ENCODE peak calls at places on chromosomes 7 and 10, in four cellular contexts. L is hepatocyte; R is endothelial cell; I is CD4-positive, alpha-beta T cell. C is an unnamed sample.

GRCh38 chr7:19830604-19831003 is 57.2 kb upstream of the TMEM196 start:
- DNase-seq in L (no peak), R (no peak), I (no peak), C (no peak)

GRCh38 chr7:10756981-10757380 is 216.7 kb upstream of the PHF14 start:
- DNase-seq in L (no peak), R (no peak), I (no peak), C (no peak)

GRCh38 chr10:106648534-106649481 is 515.7 kb downstream of the SORCS1 start:
- DNase-seq in L (no peak), R (no peak), I (no peak), C (no peak)

GRCh38 chr10:17923728-17924127 is 28.0 kb upstream of the SLC39A12 start:
- DNase-seq in L (peak; percentile 12), R (no peak), I (no peak), C (peak; percentile 69)

GRCh38 chr7:100126931-100127865 is at the start of gene MBLAC1:
- DNase-seq in L (peak; percentile 96), R (peak; percentile 83), I (peak; percentile 89), C (peak; percentile 89)

GRCh38 chr7:39413866-39414668 is 152.1 kb upstream of the YAE1 start:
- DNase-seq in L (peak; percentile 72), R (peak; percentile 61), I (peak; percentile 22), C (peak; percentile 7)

GRCh38 chr10:98338318-98338717 is 70.3 kb upstream of the LOXL4 start:
- DNase-seq in L (no peak), R (no peak), I (no peak), C (no peak)

GRCh38 chr7:155804897-155805825 is 7.1 kb downstream of the SHH start:
- DNase-seq in L (peak; percentile 81), R (peak; percentile 94), I (peak; percentile 26), C (peak; percentile 26)

GRCh38 chr10:34838366-34838900 is 23.3 kb upstream of the PARD3 start:
- DNase-seq in L (no peak), R (no peak), I (no peak), C (no peak)

GRCh38 chr7:158831738-158832091 is 2.4 kb upstream of the ESYT2 start:
- DNase-seq in L (no peak), R (no peak), I (no peak), C (no peak)

GRCh38 chr7:105035349-105035748 is 21.3 kb downstream of the KMT2E start:
- DNase-seq in L (no peak), R (no peak), I (no peak), C (no peak)

GRCh38 chr7:158933468-158934139 is 77.2 kb downstream of the DYNC2I1 start:
- DNase-seq in L (no peak), R (no peak), I (no peak), C (no peak)

GRCh38 chr10:128173383-128173782 is 47.2 kb upstream of the MKI67 start:
- DNase-seq in L (no peak), R (no peak), I (no peak), C (no peak)

GRCh38 chr10:104209575-104210198 is 22.5 kb downstream of the CFAP43 start:
- DNase-seq in L (peak; percentile 64), R (peak; percentile 51), I (peak; percentile 26), C (no peak)

GRCh38 chr7:155722936-155723335 is 78.5 kb downstream of the RBM33 start:
- DNase-seq in L (no peak), R (no peak), I (no peak), C (no peak)

GRCh38 chr7:128387216-128387615 is 22.6 kb downstream of the IMPDH1 start:
- DNase-seq in L (no peak), R (no peak), I (no peak), C (no peak)

GRCh38 chr10:24622781-24623301 is 100.8 kb downstream of the ARHGAP21 start:
- DNase-seq in L (no peak), R (no peak), I (no peak), C (no peak)

GRCh38 chr10:13066527-13066926 is 33.4 kb upstream of the OPTN start:
- DNase-seq in L (no peak), R (no peak), I (no peak), C (no peak)

GRCh38 chr7:70733115-70733514 is 398.8 kb upstream of the GALNT17 start:
- DNase-seq in L (no peak), R (no peak), I (no peak), C (no peak)

GRCh38 chr10:3682745-3683144 is 102.3 kb downstream of the KLF6 start:
- DNase-seq in L (no peak), R (no peak), I (no peak), C (no peak)

GRCh38 chr10:23315966-23316365 is 28.6 kb downstream of the C10orf67 start:
- DNase-seq in L (no peak), R (no peak), I (no peak), C (no peak)

GRCh38 chr10:70662362-70663220 is 9.7 kb upstream of the ADAMTS14 start:
- DNase-seq in L (peak; percentile 46), R (no peak), I (no peak), C (no peak)

GRCh38 chr10:69685802-69686585 is 55.9 kb downstream of the FAM241B start:
- DNase-seq in L (peak; percentile 49), R (no peak), I (no peak), C (peak; percentile 33)

GRCh38 chr7:50349963-50350944 is 45.7 kb downstream of the IKZF1 start:
- DNase-seq in L (no peak), R (no peak), I (peak; percentile 60), C (no peak)

GRCh38 chr10:103184615-103185014 is 8.5 kb downstream of the NT5C2 start:
- DNase-seq in L (no peak), R (no peak), I (no peak), C (peak; percentile 36)

GRCh38 chr10:101829561-101830315 is 11.5 kb upstream of the OGA start:
- DNase-seq in L (peak; percentile 79), R (peak; percentile 61), I (peak; percentile 59), C (peak; percentile 58)

GRCh38 chr10:111344804-111345203 is 268.0 kb downstream of the ADRA2A start:
- DNase-seq in L (no peak), R (no peak), I (no peak), C (no peak)
- TF ChIP-seq CTCF in L (peak; percentile 29), R (peak; percentile 18), I (no peak), C (no peak)

DNA sequence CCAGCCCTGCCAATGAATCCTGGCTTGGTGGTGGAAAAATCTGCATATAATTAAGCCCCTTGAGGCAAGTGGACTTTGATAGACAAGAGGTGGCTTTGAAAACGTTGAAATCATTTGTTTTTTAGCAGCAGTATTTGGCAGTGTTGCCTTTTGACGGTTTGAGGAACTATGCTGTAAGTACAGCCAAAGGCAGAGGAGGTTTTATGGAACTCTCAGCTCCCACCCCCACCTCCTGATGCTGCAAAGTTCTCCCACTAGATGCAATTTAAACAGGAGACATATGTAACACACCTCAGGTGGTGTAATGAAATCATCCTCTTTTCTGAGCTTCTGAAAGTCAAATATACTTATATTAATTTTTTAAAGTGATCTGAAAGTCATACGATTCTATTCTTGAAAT is 295.7 kb downstream of the DPP6 start:
- DNase-seq in L (no peak), R (no peak), I (no peak), C (no peak)
- TF ChIP-seq CTCF in L (no peak), R (no peak), I (no peak), C (no peak)

DNA sequence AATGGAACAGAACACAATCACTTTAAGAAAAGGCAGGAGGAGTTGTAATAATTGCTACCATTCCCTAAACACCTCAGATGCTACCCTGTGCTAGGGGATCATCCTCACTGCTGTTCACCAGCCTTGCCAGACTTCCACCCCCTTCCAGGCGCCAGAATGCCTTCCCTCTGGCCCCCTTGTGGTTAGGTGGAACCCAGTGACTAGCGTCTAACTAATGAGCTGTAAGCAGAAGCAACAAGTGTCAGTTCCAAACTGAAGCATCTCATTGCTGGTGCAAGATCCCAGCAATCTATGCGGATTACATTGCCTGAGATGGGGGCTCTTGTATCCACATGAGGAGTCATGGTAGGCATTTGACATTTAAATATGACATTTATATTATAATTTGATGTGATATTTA is 86.6 kb downstream of the FRMD4A start:
- DNase-seq in L (no peak), R (peak; percentile 8), I (no peak), C (no peak)
- TF ChIP-seq CTCF in L (no peak), R (peak; percentile 11), I (no peak), C (no peak)

GRCh38 chr10:33152146-33152545 is 182.3 kb downstream of the NRP1 start:
- DNase-seq in L (no peak), R (no peak), I (no peak), C (no peak)
- TF ChIP-seq CTCF in L (no peak), R (no peak), I (no peak), C (no peak)

C was measured in prostate gland.